ENCODE peak calls at places on chromosome 3, in six cellular contexts. Z, A, P, M, T and K are unnamed samples.

GRCh38 chr3:110296885-110297284 is 774.7 kb upstream of the NECTIN3 start:
- DNase-seq in T (no peak), M (no peak), A (no peak), P (no peak), Z (no peak), K (no peak)

GRCh38 chr3:40649346-40649745 is 124.6 kb downstream of the ZNF621 start:
- DNase-seq in M (no peak), Z (no peak), P (no peak), A (no peak), T (no peak), K (no peak)

GRCh38 chr3:110736332-110736731 is 335.3 kb upstream of the NECTIN3 start:
- DNase-seq in A (no peak), Z (no peak), M (no peak), P (no peak), T (no peak), K (no peak)

GRCh38 chr3:71183544-71183943 is 400.0 kb downstream of the FOXP1 start:
- DNase-seq in P (no peak), T (no peak), Z (no peak), A (no peak), M (no peak), K (no peak)

GRCh38 chr3:30743086-30743619 is 136.8 kb downstream of the TGFBR2 start:
- DNase-seq in T (no peak), Z (no peak), P (no peak), M (no peak), A (no peak), K (no peak)

GRCh38 chr3:172231318-172231901 is 192.0 kb downstream of the FNDC3B start:
- DNase-seq in T (no peak), M (no peak), Z (no peak), P (no peak), A (no peak), K (no peak)

GRCh38 chr3:153614563-153614962 is 452.5 kb downstream of the RAP2B start:
- DNase-seq in Z (no peak), P (no peak), T (no peak), A (no peak), M (no peak), K (no peak)

GRCh38 chr3:59313365-59313764 is 263.5 kb upstream of the CFAP20DC start:
- DNase-seq in Z (peak), M (peak), A (peak), P (no peak), T (peak), K (peak)

GRCh38 chr3:21464745-21465144 is 286.3 kb downstream of the ZNF385D start:
- DNase-seq in Z (no peak), A (no peak), M (no peak), P (no peak), T (no peak), K (no peak)

GRCh38 chr3:192467230-192468186 is 259.8 kb downstream of the FGF12 start:
- DNase-seq in P (peak), A (peak), T (peak), M (peak), Z (peak), K (no peak)

GRCh38 chr3:38579146-38579545 is 70.3 kb downstream of the SCN5A start:
- DNase-seq in A (peak), P (no peak), T (no peak), M (no peak), Z (no peak), K (no peak)

GRCh38 chr3:57856675-57857074 is 100.6 kb downstream of the SLMAP start:
- DNase-seq in P (no peak), A (no peak), Z (no peak), T (no peak), M (no peak), K (no peak)

GRCh38 chr3:50095352-50095998 is 6.8 kb downstream of the RBM5 start:
- DNase-seq in M (no peak), A (no peak), T (no peak), Z (no peak), P (no peak), K (no peak)

GRCh38 chr3:14598143-14598569 is 53.4 kb upstream of the CCDC174 start:
- DNase-seq in Z (peak), P (peak), A (no peak), T (peak), M (peak), K (no peak)

GRCh38 chr3:60752800-60753199 is 498.5 kb downstream of the FHIT start:
- DNase-seq in A (no peak), M (no peak), T (no peak), P (no peak), Z (no peak), K (no peak)

GRCh38 chr3:97291901-97292300 is 472.7 kb upstream of the ARL6 start:
- DNase-seq in T (no peak), Z (no peak), P (no peak), A (no peak), M (no peak), K (no peak)